ENCODE peak calls at places on chromosomes 3 and 15, in eight cellular contexts. A is CD8-positive, alpha-beta memory T cell; H is A549; R is gastrocnemius medialis; F is tibial nerve; N is naive thymus-derived CD4-positive, alpha-beta T cell; Z is stomach; C is astrocyte. K is an unnamed sample.

GRCh38 chr3:194869482-194870169 is 183.9 kb downstream of the FAM43A start:
- DNase-seq in A (no peak), H (peak; percentile 50), R (no peak), F (no peak), N (no peak), Z (no peak), C (peak; percentile 53), K (no peak)

GRCh38 chr3:90062018-90062417 is 954.6 kb downstream of the EPHA3 start:
- DNase-seq in A (no peak), H (no peak), R (no peak), F (no peak), N (no peak), Z (no peak), C (peak; percentile 41), K (no peak)

GRCh38 chr3:63937661-63938651 is 25.8 kb upstream of the SCAANT1 start:
- DNase-seq in A (no peak), H (no peak), R (no peak), F (no peak), N (no peak), Z (peak; percentile 36), C (no peak), K (no peak)

GRCh38 chr3:60707452-60708020 is 543.7 kb downstream of the FHIT start:
- DNase-seq in A (no peak), H (no peak), R (no peak), F (no peak), N (no peak), Z (no peak), C (peak; percentile 45), K (no peak)

GRCh38 chr15:43527802-43528541 is 10.6 kb downstream of the MAP1A start:
- DNase-seq in A (no peak), H (no peak), R (no peak), F (no peak), N (no peak), Z (no peak), C (no peak), K (no peak)

GRCh38 chr3:180926526-180926925 is 14.1 kb downstream of the FXR1 start:
- DNase-seq in A (no peak), H (no peak), R (no peak), F (no peak), N (no peak), Z (no peak), C (no peak), K (no peak)

GRCh38 chr3:183253961-183254815 is 1.1 kb downstream of the B3GNT5 start:
- DNase-seq in A (no peak), H (peak; percentile 37), R (peak; percentile 69), F (no peak), N (peak; percentile 11), Z (peak; percentile 54), C (peak; percentile 19), K (no peak)

GRCh38 chr15:69908518-69909420 is 188.9 kb downstream of the TLE3 start:
- DNase-seq in A (no peak), H (no peak), R (no peak), F (no peak), N (no peak), Z (no peak), C (no peak), K (no peak)

GRCh38 chr3:149233323-149233722 is 11.7 kb upstream of the CP start:
- DNase-seq in A (no peak), H (no peak), R (no peak), F (no peak), N (no peak), Z (no peak), C (no peak), K (no peak)

GRCh38 chr3:159886050-159886449 is 102.6 kb upstream of the IL12A start:
- DNase-seq in A (no peak), H (no peak), R (no peak), F (no peak), N (no peak), Z (no peak), C (no peak), K (no peak)

GRCh38 chr15:61195116-61196002 is 33.7 kb downstream of the RORA start:
- DNase-seq in A (no peak), H (peak; percentile 71), R (no peak), F (no peak), N (no peak), Z (no peak), C (peak; percentile 6), K (no peak)

GRCh38 chr3:58049143-58049785 is 41.0 kb downstream of the FLNB start:
- DNase-seq in A (no peak), H (peak; percentile 83), R (no peak), F (no peak), N (no peak), Z (peak; percentile 56), C (peak; percentile 93), K (no peak)

GRCh38 chr15:52656412-52656811 is 22.8 kb downstream of the ATOSA start:
- DNase-seq in A (no peak), H (no peak), R (no peak), F (no peak), N (no peak), Z (no peak), C (no peak), K (no peak)

GRCh38 chr15:76935620-76936019 is 4.1 kb downstream of the RCN2 start:
- DNase-seq in A (no peak), H (no peak), R (no peak), F (no peak), N (no peak), Z (no peak), C (no peak), K (no peak)

GRCh38 chr3:146814601-146815315 is 209.6 kb upstream of the PLSCR5 start:
- DNase-seq in A (no peak), H (no peak), R (no peak), F (no peak), N (no peak), Z (no peak), C (peak; percentile 51), K (no peak)

GRCh38 chr3:169746924-169747323 is 17.9 kb downstream of the TERC start:
- DNase-seq in A (no peak), H (no peak), R (no peak), F (no peak), N (no peak), Z (no peak), C (no peak), K (no peak)

GRCh38 chr3:38985581-38985980 is 66.2 kb downstream of the SCN11A start:
- DNase-seq in A (no peak), H (peak; percentile 23), R (no peak), F (no peak), N (no peak), Z (no peak), C (peak; percentile 54), K (no peak)

GRCh38 chr3:70392227-70392626 is 79.8 kb upstream of the MDFIC2 start:
- DNase-seq in A (no peak), H (no peak), R (no peak), F (no peak), N (no peak), Z (no peak), C (no peak), K (no peak)

GRCh38 chr15:39300451-39301153 is 280.3 kb upstream of the THBS1 start:
- DNase-seq in A (no peak), H (peak; percentile 30), R (no peak), F (no peak), N (no peak), Z (no peak), C (peak; percentile 81), K (no peak)

GRCh38 chr15:80776420-80777045 is 2.6 kb upstream of the CEMIP start:
- DNase-seq in A (peak; percentile 67), H (peak; percentile 86), R (peak; percentile 51), F (peak; percentile 46), N (peak; percentile 40), Z (peak; percentile 83), C (peak; percentile 54), K (peak; percentile 29)
- H3K4me1 ChIP-seq in A (no peaks in the 10 kb centered on the region), H (peaks cover 12% of the 10 kb centered on the region), R (peaks cover 20% of the 10 kb centered on the region), F (peaks cover 35% of the 10 kb centered on the region), N (no peaks in the 10 kb centered on the region), Z (peaks cover 24% of the 10 kb centered on the region), C (peaks cover 34% of the 10 kb centered on the region), K (peaks cover 7% of the 10 kb centered on the region)

DNA sequence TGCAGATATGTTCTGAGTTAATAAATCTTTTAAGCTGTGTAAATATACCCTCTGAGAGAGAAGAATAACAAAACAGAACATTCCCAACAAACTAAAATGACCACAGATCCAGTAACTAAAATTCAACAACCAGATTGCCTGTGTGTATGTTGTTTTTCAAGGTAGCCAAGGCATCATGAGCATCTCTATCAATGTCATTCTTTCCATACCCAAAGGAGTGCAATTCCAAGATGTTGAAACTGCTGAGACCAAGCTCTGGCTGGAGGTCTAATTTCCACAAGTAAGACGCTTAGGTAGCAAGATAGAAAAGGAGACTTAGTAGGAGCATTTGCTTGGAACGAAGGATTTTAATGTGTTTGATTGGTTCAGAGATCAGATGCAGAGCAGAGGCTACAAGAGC is 276.3 kb downstream of the RBMS3 start:
- DNase-seq in A (no peak), H (no peak), R (no peak), F (no peak), N (no peak), Z (no peak), C (no peak), K (no peak)
- H3K4me1 ChIP-seq in A (no peaks in the 10 kb centered on the region), H (no peaks in the 10 kb centered on the region), R (peaks cover 14% of the 10 kb centered on the region), F (peaks cover 55% of the 10 kb centered on the region), N (no peaks in the 10 kb centered on the region), Z (no peaks in the 10 kb centered on the region), C (no peaks in the 10 kb centered on the region), K (no peaks in the 10 kb centered on the region)

DNA sequence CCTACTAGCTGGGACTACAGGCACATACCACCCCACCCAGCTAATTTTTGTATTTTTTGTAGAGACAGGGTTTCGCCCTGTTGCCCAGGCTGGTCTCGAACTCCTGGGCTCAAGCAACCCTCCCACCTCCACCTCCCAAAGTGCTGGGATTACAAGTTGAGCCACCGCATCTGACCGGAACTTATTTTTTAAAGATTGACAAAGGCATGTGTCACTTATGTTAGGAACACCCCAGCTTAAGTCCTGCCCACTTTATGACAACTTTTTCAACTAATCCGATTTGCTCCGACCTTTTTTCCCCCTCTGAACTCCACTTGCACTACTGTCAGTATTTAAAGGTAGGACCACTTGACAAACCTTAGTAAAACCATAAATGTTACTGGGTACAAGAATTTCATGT is 211.6 kb upstream of the NR2E3 start:
- DNase-seq in A (no peak), H (no peak), R (no peak), F (no peak), N (no peak), Z (no peak), C (no peak), K (no peak)
- H3K4me1 ChIP-seq in A (no peaks in the 10 kb centered on the region), H (peaks cover 41% of the 10 kb centered on the region), R (peaks cover 25% of the 10 kb centered on the region), F (peaks cover 31% of the 10 kb centered on the region), N (no peaks in the 10 kb centered on the region), Z (peaks cover 33% of the 10 kb centered on the region), C (no peaks in the 10 kb centered on the region), K (no peaks in the 10 kb centered on the region)

GRCh38 chr15:40344631-40345120 is 3.9 kb upstream of the CCDC9B start:
- DNase-seq in A (peak; percentile 76), H (peak; percentile 55), R (peak; percentile 53), F (no peak), N (peak; percentile 64), Z (peak; percentile 72), C (peak; percentile 52), K (peak; percentile 36)

GRCh38 chr15:40345225-40345866 is 4.6 kb upstream of the CCDC9B start:
- DNase-seq in A (no peak), H (no peak), R (no peak), F (no peak), N (no peak), Z (no peak), C (no peak), K (no peak)

GRCh38 chr15:40347559-40348470 is 3.0 kb upstream of the PHGR1 start:
- DNase-seq in A (no peak), H (no peak), R (no peak), F (no peak), N (no peak), Z (peak; percentile 59), C (no peak), K (no peak)

GRCh38 chr15:40346579-40347558 is 4.0 kb upstream of the PHGR1 start:
- DNase-seq in A (no peak), H (no peak), R (no peak), F (no peak), N (no peak), Z (no peak), C (no peak), K (no peak)

GRCh38 chr15:40345867-40346578 is 4.8 kb upstream of the PHGR1 start:
- DNase-seq in A (no peak), H (no peak), R (no peak), F (no peak), N (no peak), Z (peak; percentile 72), C (no peak), K (no peak)
- H3K4me1 ChIP-seq in A (peaks cover 8% of the 10 kb centered on the region), H (peaks cover 39% of the 10 kb centered on the region), R (peaks cover 13% of the 10 kb centered on the region), F (peaks cover 60% of the 10 kb centered on the region), N (no peaks in the 10 kb centered on the region), Z (peaks cover 59% of the 10 kb centered on the region), C (peaks cover 33% of the 10 kb centered on the region), K (no peaks in the 10 kb centered on the region)

K was measured in effector memory CD4-positive, alpha-beta T cell.